ENCODE peak calls at places on chromosomes 5 and 9, in eight cellular contexts. K is naive thymus-derived CD4-positive, alpha-beta T cell; W is ovary; L is gastrocnemius medialis; Y is aorta; H is cardiac muscle cell; A is keratinocyte; J is GM23338. I is an unnamed sample. For H3K4me1, the result is how much of the 10 kb centered on the place peaks cover.

GRCh38 chr9:131677051-131677444 is 62.8 kb downstream of the RAPGEF1 start:
- DNase-seq in K (no peak), A (no peak), Y (no peak), W (no peak), J (no peak), L (no peak), H (no peak), I (no peak)

GRCh38 chr5:73486119-73486899 is 11.9 kb upstream of the BTF3 start:
- DNase-seq in J (peak), A (no peak), K (no peak), H (no peak), L (no peak), Y (no peak), W (no peak), I (no peak)

GRCh38 chr9:105373723-105374122 is 74.1 kb upstream of the FSD1L start:
- DNase-seq in L (no peak), H (no peak), J (no peak), W (no peak), K (no peak), A (no peak), Y (no peak), I (no peak)

GRCh38 chr5:60185230-60186104 is 291.9 kb upstream of the PDE4D start:
- DNase-seq in Y (no peak), W (no peak), A (no peak), H (no peak), L (no peak), J (no peak), K (no peak), I (no peak)

GRCh38 chr5:540215-541147 is 16.2 kb upstream of the SLC9A3 start:
- DNase-seq in K (no peak), A (no peak), Y (peak), H (no peak), J (no peak), W (no peak), L (no peak), I (no peak)

GRCh38 chr5:133681896-133682295 is 69.6 kb upstream of the FSTL4 start:
- DNase-seq in W (no peak), Y (peak), H (no peak), L (no peak), A (no peak), J (no peak), K (no peak), I (no peak)

GRCh38 chr5:125550237-125550636 is 803.8 kb upstream of the ZNF608 start:
- DNase-seq in W (no peak), L (no peak), K (no peak), H (no peak), Y (no peak), A (no peak), J (no peak), I (no peak)

GRCh38 chr5:120778491-120779293 is 314.6 kb downstream of the PRR16 start:
- DNase-seq in H (no peak), Y (no peak), J (no peak), A (no peak), W (no peak), L (no peak), K (no peak), I (no peak)

GRCh38 chr5:74149395-74149794 is 491.1 kb downstream of the ENC1 start:
- DNase-seq in J (no peak), L (no peak), Y (no peak), K (no peak), A (peak), H (no peak), W (no peak), I (no peak)

GRCh38 chr5:17185776-17186175 is 31.7 kb upstream of the BASP1 start:
- DNase-seq in Y (no peak), H (no peak), L (peak), J (no peak), A (no peak), K (no peak), W (no peak), I (no peak)

GRCh38 chr5:38925154-38925925 is 79.5 kb downstream of the OSMR start:
- DNase-seq in L (no peak), J (no peak), W (no peak), A (no peak), H (no peak), K (no peak), Y (no peak), I (no peak)

GRCh38 chr5:61344187-61344944 is 12.3 kb downstream of the ZSWIM6 start:
- DNase-seq in J (no peak), H (peak), W (peak), A (no peak), L (no peak), Y (peak), K (no peak), I (peak)

GRCh38 chr5:150778103-150778516 is 447 bp upstream of the SMIM3 start:
- DNase-seq in J (peak), H (no peak), K (no peak), Y (no peak), L (no peak), W (no peak), A (no peak), I (no peak)

GRCh38 chr5:132962429-132962928 is 955 bp downstream of the AFF4 start:
- DNase-seq in W (peak), J (peak), A (no peak), Y (no peak), L (no peak), H (peak), K (peak), I (peak)

GRCh38 chr5:134141346-134142050 is 27.0 kb downstream of the TCF7 start:
- DNase-seq in H (no peak), L (no peak), A (no peak), K (no peak), J (no peak), W (no peak), Y (no peak), I (no peak)

GRCh38 chr5:75348241-75348640 is 11.2 kb downstream of the HMGCR start:
- DNase-seq in Y (no peak), A (no peak), J (no peak), K (no peak), L (no peak), W (no peak), H (no peak), I (no peak)

GRCh38 chr9:88481933-88482332 is 53.0 kb upstream of the NXNL2 start:
- DNase-seq in Y (no peak), J (no peak), W (no peak), L (no peak), A (no peak), H (no peak), K (no peak), I (no peak)

GRCh38 chr5:38598994-38599611 is 42.7 kb upstream of the LIFR start:
- DNase-seq in W (no peak), Y (no peak), K (no peak), J (no peak), L (no peak), H (no peak), A (peak), I (no peak)

GRCh38 chr5:176822041-176822425 is 11.7 kb downstream of the UNC5A start:
- DNase-seq in J (no peak), Y (no peak), K (no peak), W (no peak), A (no peak), L (no peak), H (no peak), I (no peak)

GRCh38 chr9:87464110-87464991 is 33.3 kb upstream of the DAPK1 start:
- DNase-seq in K (no peak), A (no peak), H (no peak), W (no peak), Y (no peak), J (no peak), L (no peak), I (no peak)

GRCh38 chr9:129712595-129713524 is 40.0 kb downstream of the PTGES start:
- DNase-seq in H (no peak), L (no peak), Y (peak), A (no peak), W (no peak), K (no peak), J (no peak), I (no peak)

GRCh38 chr9:123418052-123418430 is 62.0 kb downstream of the CRB2 start:
- DNase-seq in K (no peak), Y (peak), L (no peak), H (no peak), J (no peak), A (no peak), W (no peak), I (no peak)

GRCh38 chr5:32027717-32028321 is 146.3 kb downstream of the GOLPH3 start:
- DNase-seq in A (no peak), J (peak), H (peak), K (no peak), L (peak), Y (no peak), W (peak), I (peak)

GRCh38 chr9:90921104-90921503 is 119.5 kb downstream of the SYK start:
- DNase-seq in W (no peak), J (no peak), Y (peak), A (peak), L (peak), H (no peak), K (no peak), I (peak)

GRCh38 chr5:74034738-74035137 is 408.7 kb downstream of the ARHGEF28 start:
- DNase-seq in Y (no peak), A (peak), L (no peak), K (no peak), W (no peak), H (no peak), J (no peak), I (no peak)

GRCh38 chr9:106478312-106479099 is 384.5 kb upstream of the ZNF462 start:
- DNase-seq in W (no peak), J (no peak), A (no peak), L (no peak), Y (no peak), H (peak), K (no peak), I (peak)
- H3K4me1 ChIP-seq in W (under half), J (under half), A (under half), L (under half), Y (under half), H (under half), K (under half), I (under half)

GRCh38 chr9:97562542-97562941 is 61.1 kb downstream of the TMOD1 start:
- DNase-seq in K (no peak), J (no peak), W (no peak), H (no peak), L (no peak), A (no peak), Y (no peak), I (no peak)

GRCh38 chr9:97560851-97561250 is 59.4 kb downstream of the TMOD1 start:
- DNase-seq in W (no peak), L (no peak), J (no peak), H (no peak), Y (no peak), K (no peak), A (no peak), I (no peak)

GRCh38 chr9:97560154-97560553 is 58.7 kb downstream of the TMOD1 start:
- DNase-seq in L (no peak), W (no peak), A (no peak), Y (no peak), J (no peak), H (no peak), K (no peak), I (no peak)

GRCh38 chr9:97563458-97564135 is 62.1 kb downstream of the TMOD1 start:
- DNase-seq in Y (no peak), K (no peak), L (no peak), W (no peak), H (no peak), A (no peak), J (no peak), I (no peak)

GRCh38 chr9:97561501-97561900 is 60.0 kb downstream of the TMOD1 start:
- DNase-seq in W (no peak), A (no peak), L (no peak), K (no peak), J (no peak), H (no peak), Y (no peak), I (no peak)
- H3K4me1 ChIP-seq in W (under half), A (under half), L (under half), K (under half), J (under half), H (under half), Y (under half), I (half or more)

DNA sequence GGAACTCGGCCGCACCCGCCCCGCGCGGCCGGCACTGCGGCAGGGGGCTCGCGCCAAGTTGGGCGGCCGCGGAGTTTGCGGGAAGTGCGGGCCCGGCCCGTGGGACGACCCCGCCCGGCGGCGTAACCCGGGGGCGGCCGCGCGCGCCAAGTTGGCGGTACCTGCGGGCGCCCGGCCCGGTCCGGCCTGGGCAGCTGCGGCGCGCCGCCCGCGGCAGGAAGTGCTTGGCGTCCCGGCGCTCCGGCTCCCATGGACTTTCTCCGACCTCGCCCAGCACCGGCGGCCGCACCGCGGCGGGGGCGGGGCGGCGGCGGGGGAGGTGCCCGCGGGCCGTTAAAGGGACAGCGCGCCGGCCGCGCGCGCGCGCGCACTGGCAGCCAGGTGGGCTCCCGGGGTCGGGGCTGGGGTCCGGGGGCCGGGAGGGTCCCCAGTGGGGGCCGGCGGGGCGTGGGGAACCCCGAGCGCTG is at the start of gene NACC2:
- DNase-seq in J (peak), K (no peak), L (peak), Y (peak), A (no peak), H (peak), W (peak), I (peak)
- H3K4me1 ChIP-seq in J (under half), K (under half), L (under half), Y (under half), A (under half), H (under half), W (under half), I (half or more)

GRCh38 chr9:113559834-113560620 is 96.5 kb downstream of the RGS3 start:
- DNase-seq in L (no peak), W (no peak), J (no peak), H (no peak), K (no peak), A (no peak), Y (peak), I (no peak)

GRCh38 chr9:113560621-113560915 is 97.0 kb downstream of the RGS3 start:
- DNase-seq in Y (no peak), L (no peak), J (no peak), W (no peak), H (no peak), A (no peak), K (no peak), I (no peak)

GRCh38 chr9:113563856-113564514 is 100.5 kb downstream of the RGS3 start:
- DNase-seq in K (no peak), H (no peak), L (no peak), W (no peak), J (no peak), A (no peak), Y (peak), I (no peak)

GRCh38 chr9:113564804-113565237 is 101.3 kb downstream of the RGS3 start:
- DNase-seq in H (peak), J (peak), A (no peak), L (no peak), K (no peak), Y (peak), W (peak), I (peak)

DNA sequence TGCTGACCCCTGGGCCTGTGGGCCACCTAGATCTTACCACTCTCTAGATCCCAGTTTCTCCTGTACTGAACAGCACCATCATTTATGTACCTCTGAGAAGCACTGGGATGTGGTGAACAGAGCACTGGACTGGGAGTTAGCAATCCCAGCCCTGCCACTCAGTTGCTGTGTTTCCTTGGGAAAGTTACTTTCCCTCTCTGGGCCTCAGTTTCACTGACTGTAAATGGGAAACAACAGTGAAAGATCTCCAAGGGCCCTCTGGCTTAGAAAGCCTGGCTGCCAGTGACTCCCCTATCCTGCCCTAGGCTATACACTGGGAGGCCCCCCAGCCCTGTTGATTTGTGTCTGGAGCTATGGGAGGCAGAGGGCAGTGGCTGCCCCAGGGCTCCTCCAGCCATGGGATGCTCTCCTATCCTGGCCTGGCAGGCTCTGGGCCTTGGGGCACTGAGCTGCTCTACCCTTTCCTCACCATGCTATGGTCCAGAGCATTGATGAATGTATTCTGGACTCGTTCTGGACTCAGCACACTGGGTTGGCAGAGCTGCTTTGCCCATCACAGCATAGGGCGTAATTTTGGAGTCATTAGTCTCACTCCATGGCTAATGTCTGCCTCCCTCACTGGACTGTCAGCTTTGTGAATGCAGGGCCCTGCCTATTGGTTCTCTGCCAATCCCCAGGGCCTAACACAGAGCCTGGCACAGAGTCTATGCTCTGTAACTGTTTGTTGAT is 99.3 kb downstream of the RGS3 start:
- DNase-seq in H (no peak), W (no peak), Y (peak), A (no peak), J (no peak), L (no peak), K (no peak), I (no peak)
- H3K4me1 ChIP-seq in H (under half), W (under half), Y (under half), A (under half), J (under half), L (under half), K (under half), I (half or more)

DNA sequence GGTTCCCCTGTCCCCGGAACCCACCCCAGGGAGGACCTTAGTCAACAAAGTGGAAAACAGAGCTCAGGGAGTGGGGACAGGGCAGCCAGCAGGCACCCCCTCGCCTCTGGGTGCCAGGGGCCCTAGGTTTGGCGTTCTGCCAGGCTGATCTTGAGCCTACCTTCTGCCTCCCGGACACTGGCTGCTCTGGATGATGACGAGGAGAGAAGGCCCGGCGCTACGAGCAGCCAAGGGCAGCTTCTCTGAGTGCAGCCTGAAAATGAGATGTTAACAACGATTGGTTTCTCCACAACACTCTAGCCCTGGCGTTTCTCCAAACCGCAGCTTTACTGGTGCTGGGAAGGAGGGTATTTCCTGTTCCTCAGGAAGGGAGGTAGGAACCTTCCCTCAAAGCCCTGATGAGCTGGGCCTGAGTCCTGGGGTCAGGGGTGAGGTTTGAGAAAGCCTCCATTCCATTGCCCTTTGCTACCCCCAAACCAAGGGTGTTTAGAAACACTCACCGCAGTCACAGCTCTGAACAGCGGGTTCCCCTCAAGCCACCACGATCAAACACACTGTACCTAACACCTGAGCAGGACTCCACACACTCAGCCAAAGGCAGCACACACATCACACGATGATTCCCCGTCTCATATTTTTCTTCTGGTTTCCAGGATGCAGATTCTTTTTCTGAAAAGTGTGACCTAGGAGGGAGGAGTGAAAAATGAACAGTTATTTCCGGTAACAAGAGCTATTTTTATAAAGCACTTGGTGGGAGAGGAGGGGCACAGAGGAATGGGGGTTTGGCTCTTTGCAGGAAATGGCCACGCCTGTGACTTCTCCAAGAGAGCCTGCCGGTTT is at the start of gene STING1:
- DNase-seq in K (peak), Y (peak), A (peak), L (peak), J (no peak), W (peak), H (peak), I (peak)
- H3K4me1 ChIP-seq in K (under half), Y (under half), A (under half), L (under half), J (under half), W (under half), H (under half), I (half or more)

GRCh38 chr9:136311433-136312375 is 7.8 kb upstream of the CCDC187 start:
- DNase-seq in H (no peak), J (no peak), Y (no peak), K (no peak), L (no peak), A (no peak), W (no peak), I (peak)
- H3K4me1 ChIP-seq in H (under half), J (under half), Y (under half), K (under half), L (under half), A (under half), W (under half), I (under half)